ENCODE peak calls at places on chromosomes 11 and 22, in five cellular contexts. L is T-helper 2 cell; U is effector CD4-positive, alpha-beta T cell; F is mucosa of gallbladder; C is WTC11. I is an unnamed sample.

GRCh38 chr11:16177688-16178087 is 178.7 kb downstream of the SOX6 start:
- DNase-seq in L (no peak), U (no peak), F (no peak), C (no peak), I (no peak)

GRCh38 chr11:102330226-102330625 is 12.9 kb downstream of the BIRC3 start:
- DNase-seq in L (no peak), U (no peak), F (no peak), C (no peak), I (no peak)

GRCh38 chr22:49006207-49007012 is 821.3 kb downstream of the BRD1 start:
- DNase-seq in L (no peak), U (no peak), F (no peak), C (no peak), I (no peak)

GRCh38 chr11:70734911-70735310 is 336.6 kb downstream of the CTTN start:
- DNase-seq in L (no peak), U (no peak), F (no peak), C (peak; percentile 4), I (no peak)

GRCh38 chr11:1751521-1751921 is 1.1 kb upstream of the IFITM10 start:
- DNase-seq in L (no peak), U (no peak), F (no peak), C (no peak), I (no peak)

GRCh38 chr11:71962428-71963038 is 33.7 kb downstream of the RNF121 start:
- DNase-seq in L (peak; percentile 62), U (no peak), F (no peak), C (no peak), I (peak; percentile 61)

GRCh38 chr11:87356428-87356827 is 318.7 kb downstream of the TMEM135 start:
- DNase-seq in L (no peak), U (no peak), F (no peak), C (no peak), I (no peak)

GRCh38 chr11:19664896-19665548 is 47.6 kb upstream of the NAV2 start:
- DNase-seq in L (no peak), U (no peak), F (no peak), C (no peak), I (peak; percentile 62)

GRCh38 chr11:101686514-101686913 is 102.7 kb upstream of the TRPC6 start:
- DNase-seq in L (no peak), U (no peak), F (no peak), C (no peak), I (no peak)

GRCh38 chr11:61698173-61698965 is 18.2 kb downstream of the DAGLA start:
- DNase-seq in L (peak; percentile 37), U (no peak), F (no peak), C (no peak), I (peak; percentile 96)

GRCh38 chr22:39130892-39131855 is 21.3 kb downstream of the CBX7 start:
- DNase-seq in L (no peak), U (no peak), F (no peak), C (no peak), I (no peak)

GRCh38 chr11:33695051-33695566 is 5.5 kb downstream of the C11orf91 start:
- DNase-seq in L (no peak), U (no peak), F (peak; percentile 69), C (no peak), I (no peak)

GRCh38 chr11:23586188-23586587 is 725.9 kb upstream of the CCDC179 start:
- DNase-seq in L (no peak), U (no peak), F (no peak), C (no peak), I (no peak)

GRCh38 chr22:39625554-39626537 is 55.3 kb downstream of the CACNA1I start:
- DNase-seq in L (no peak), U (no peak), F (no peak), C (peak; percentile 46), I (no peak)

GRCh38 chr11:62931501-62932278 is 10.5 kb upstream of the CHRM1 start:
- DNase-seq in L (no peak), U (no peak), F (no peak), C (no peak), I (peak; percentile 40)

GRCh38 chr11:19905280-19905853 is 192.7 kb downstream of the NAV2 start:
- DNase-seq in L (no peak), U (no peak), F (no peak), C (no peak), I (peak; percentile 19)

GRCh38 chr11:33670250-33671011 is 30.2 kb downstream of the C11orf91 start:
- DNase-seq in L (peak; percentile 72), U (no peak), F (no peak), C (no peak), I (peak; percentile 34)

GRCh38 chr22:42385691-42386090 is 46.5 kb downstream of the NFAM1 start:
- DNase-seq in L (no peak), U (no peak), F (no peak), C (no peak), I (no peak)

GRCh38 chr11:75191330-75191717 is 40.4 kb downstream of the SLCO2B1 start:
- DNase-seq in L (no peak), U (no peak), F (no peak), C (no peak), I (no peak)

GRCh38 chr22:45221201-45221600 is 19.5 kb downstream of the KIAA0930 start:
- DNase-seq in L (no peak), U (no peak), F (no peak), C (no peak), I (no peak)

GRCh38 chr22:47092896-47093311 is 330.5 kb downstream of the TBC1D22A start:
- DNase-seq in L (no peak), U (no peak), F (no peak), C (no peak), I (no peak)

GRCh38 chr22:31944700-31945477 is 554 bp downstream of the YWHAH start:
- DNase-seq in L (peak; percentile 58), U (peak; percentile 25), F (peak; percentile 15), C (peak; percentile 48), I (peak; percentile 67)

GRCh38 chr22:30513462-30513861 is 8.0 kb upstream of the SEC14L4 start:
- DNase-seq in L (no peak), U (no peak), F (no peak), C (no peak), I (no peak)

GRCh38 chr22:26325641-26326040 is 103.4 kb upstream of the ASPHD2 start:
- DNase-seq in L (no peak), U (no peak), F (no peak), C (no peak), I (no peak)

GRCh38 chr11:71201936-71202597 is 50.3 kb downstream of the SHANK2 start:
- DNase-seq in L (no peak), U (no peak), F (no peak), C (no peak), I (no peak)

GRCh38 chr11:66557733-66558326 is 10.6 kb downstream of the CTSF start:
- DNase-seq in L (no peak), U (no peak), F (no peak), C (no peak), I (no peak)

GRCh38 chr11:128462189-128462588 is 125.2 kb downstream of the ETS1 start:
- DNase-seq in L (no peak), U (no peak), F (no peak), C (no peak), I (no peak)

GRCh38 chr11:71449596-71449995 is 1.4 kb upstream of the DHCR7 start:
- DNase-seq in L (peak; percentile 13), U (no peak), F (no peak), C (no peak), I (no peak)

GRCh38 chr11:70105755-70106571 is 27.8 kb downstream of the ANO1 start:
- DNase-seq in L (no peak), U (no peak), F (no peak), C (no peak), I (no peak)

GRCh38 chr22:17098379-17098819 is 13.6 kb downstream of the IL17RA start:
- DNase-seq in L (peak; percentile 82), U (no peak), F (no peak), C (no peak), I (peak; percentile 99)

GRCh38 chr11:2673871-2674471 is 25.8 kb downstream of the KCNQ1OT1 start:
- DNase-seq in L (no peak), U (no peak), F (no peak), C (no peak), I (no peak)

GRCh38 chr22:43970037-43970747 is 14.9 kb downstream of the SAMM50 start:
- DNase-seq in L (no peak), U (no peak), F (peak; percentile 50), C (no peak), I (peak; percentile 12)

GRCh38 chr11:38305682-38306081 is 1707.6 kb upstream of the RAG2 start:
- DNase-seq in L (no peak), U (no peak), F (no peak), C (no peak), I (no peak)

I was measured in NB4.